ENCODE peak calls at places on chromosomes 2 and 18, in eight cellular contexts. One of them, this sample, is unnamed.

GRCh38 chr18:805008-805754 is 6.9 kb downstream of the YES1 start:
- DNase-seq in Right ventricle myocardium superior: no peak
- DNase-seq in MV-4-11: no peak
- DNase-seq in activated T-cell treated with anti-CD3 and anti-CD28 coated beads, Interleukin-2, amount 50 U/mL, for 24 hours: no peak
- DNase-seq in Ammon's horn: no peak
- DNase-seq in stimulated activated CD8-positive, alpha-beta memory T cell treated with anti-CD3 and anti-CD28 coated beads, Interleukin-15, amount 100 ng/mL, for 1 hour: no peak
- DNase-seq in activated CD4-positive, alpha-beta T cell treated with anti-CD3 and anti-CD28 coated beads, Interleukin-2, amount 50 U/mL, for 1 hour: no peak
- DNase-seq in bronchial epithelial cell: no peak
- DNase-seq in this sample: no peak

GRCh38 chr2:139790807-139791206 is 1010.6 kb upstream of the NXPH2 start:
- DNase-seq in stimulated activated CD8-positive, alpha-beta memory T cell treated with anti-CD3 and anti-CD28 coated beads, Interleukin-15, amount 100 ng/mL, for 1 hour: no peak
- DNase-seq in activated T-cell treated with anti-CD3 and anti-CD28 coated beads, Interleukin-2, amount 50 U/mL, for 24 hours: no peak
- DNase-seq in Right ventricle myocardium superior: no peak
- DNase-seq in Ammon's horn: peak
- DNase-seq in activated CD4-positive, alpha-beta T cell treated with anti-CD3 and anti-CD28 coated beads, Interleukin-2, amount 50 U/mL, for 1 hour: no peak
- DNase-seq in bronchial epithelial cell: peak
- DNase-seq in MV-4-11: peak
- DNase-seq in this sample: no peak

GRCh38 chr18:60022671-60023276 is 123.0 kb downstream of the PMAIP1 start:
- DNase-seq in stimulated activated CD8-positive, alpha-beta memory T cell treated with anti-CD3 and anti-CD28 coated beads, Interleukin-15, amount 100 ng/mL, for 1 hour: no peak
- DNase-seq in MV-4-11: peak
- DNase-seq in activated T-cell treated with anti-CD3 and anti-CD28 coated beads, Interleukin-2, amount 50 U/mL, for 24 hours: no peak
- DNase-seq in Ammon's horn: no peak
- DNase-seq in Right ventricle myocardium superior: no peak
- DNase-seq in bronchial epithelial cell: no peak
- DNase-seq in activated CD4-positive, alpha-beta T cell treated with anti-CD3 and anti-CD28 coated beads, Interleukin-2, amount 50 U/mL, for 1 hour: no peak
- DNase-seq in this sample: no peak

GRCh38 chr2:121081701-121082100 is 203.3 kb downstream of the TFCP2L1 start:
- DNase-seq in Right ventricle myocardium superior: no peak
- DNase-seq in MV-4-11: no peak
- DNase-seq in bronchial epithelial cell: no peak
- DNase-seq in Ammon's horn: no peak
- DNase-seq in activated T-cell treated with anti-CD3 and anti-CD28 coated beads, Interleukin-2, amount 50 U/mL, for 24 hours: no peak
- DNase-seq in activated CD4-positive, alpha-beta T cell treated with anti-CD3 and anti-CD28 coated beads, Interleukin-2, amount 50 U/mL, for 1 hour: no peak
- DNase-seq in stimulated activated CD8-positive, alpha-beta memory T cell treated with anti-CD3 and anti-CD28 coated beads, Interleukin-15, amount 100 ng/mL, for 1 hour: no peak
- DNase-seq in this sample: no peak

GRCh38 chr2:42923632-42924425 is 131.4 kb upstream of the HAAO start:
- DNase-seq in stimulated activated CD8-positive, alpha-beta memory T cell treated with anti-CD3 and anti-CD28 coated beads, Interleukin-15, amount 100 ng/mL, for 1 hour: no peak
- DNase-seq in Right ventricle myocardium superior: no peak
- DNase-seq in activated CD4-positive, alpha-beta T cell treated with anti-CD3 and anti-CD28 coated beads, Interleukin-2, amount 50 U/mL, for 1 hour: no peak
- DNase-seq in MV-4-11: no peak
- DNase-seq in bronchial epithelial cell: peak
- DNase-seq in Ammon's horn: no peak
- DNase-seq in activated T-cell treated with anti-CD3 and anti-CD28 coated beads, Interleukin-2, amount 50 U/mL, for 24 hours: no peak
- DNase-seq in this sample: no peak

GRCh38 chr2:221546505-221547225 is 25.4 kb downstream of the EPHA4 start:
- DNase-seq in MV-4-11: no peak
- DNase-seq in activated CD4-positive, alpha-beta T cell treated with anti-CD3 and anti-CD28 coated beads, Interleukin-2, amount 50 U/mL, for 1 hour: no peak
- DNase-seq in Right ventricle myocardium superior: no peak
- DNase-seq in bronchial epithelial cell: peak
- DNase-seq in activated T-cell treated with anti-CD3 and anti-CD28 coated beads, Interleukin-2, amount 50 U/mL, for 24 hours: no peak
- DNase-seq in Ammon's horn: no peak
- DNase-seq in stimulated activated CD8-positive, alpha-beta memory T cell treated with anti-CD3 and anti-CD28 coated beads, Interleukin-15, amount 100 ng/mL, for 1 hour: no peak
- DNase-seq in this sample: no peak

GRCh38 chr18:69205925-69206324 is 194.8 kb upstream of the DOK6 start:
- DNase-seq in activated CD4-positive, alpha-beta T cell treated with anti-CD3 and anti-CD28 coated beads, Interleukin-2, amount 50 U/mL, for 1 hour: no peak
- DNase-seq in Right ventricle myocardium superior: no peak
- DNase-seq in bronchial epithelial cell: no peak
- DNase-seq in Ammon's horn: no peak
- DNase-seq in activated T-cell treated with anti-CD3 and anti-CD28 coated beads, Interleukin-2, amount 50 U/mL, for 24 hours: no peak
- DNase-seq in MV-4-11: no peak
- DNase-seq in stimulated activated CD8-positive, alpha-beta memory T cell treated with anti-CD3 and anti-CD28 coated beads, Interleukin-15, amount 100 ng/mL, for 1 hour: no peak
- DNase-seq in this sample: no peak

GRCh38 chr2:238483656-238484055 is 56.9 kb downstream of the ASB1 start:
- DNase-seq in stimulated activated CD8-positive, alpha-beta memory T cell treated with anti-CD3 and anti-CD28 coated beads, Interleukin-15, amount 100 ng/mL, for 1 hour: no peak
- DNase-seq in Ammon's horn: no peak
- DNase-seq in MV-4-11: no peak
- DNase-seq in Right ventricle myocardium superior: no peak
- DNase-seq in activated CD4-positive, alpha-beta T cell treated with anti-CD3 and anti-CD28 coated beads, Interleukin-2, amount 50 U/mL, for 1 hour: no peak
- DNase-seq in activated T-cell treated with anti-CD3 and anti-CD28 coated beads, Interleukin-2, amount 50 U/mL, for 24 hours: no peak
- DNase-seq in bronchial epithelial cell: no peak
- DNase-seq in this sample: no peak

GRCh38 chr2:203972066-203972465 is 35.5 kb downstream of the ICOS start:
- DNase-seq in MV-4-11: no peak
- DNase-seq in Right ventricle myocardium superior: no peak
- DNase-seq in Ammon's horn: no peak
- DNase-seq in activated T-cell treated with anti-CD3 and anti-CD28 coated beads, Interleukin-2, amount 50 U/mL, for 24 hours: no peak
- DNase-seq in bronchial epithelial cell: no peak
- DNase-seq in activated CD4-positive, alpha-beta T cell treated with anti-CD3 and anti-CD28 coated beads, Interleukin-2, amount 50 U/mL, for 1 hour: no peak
- DNase-seq in stimulated activated CD8-positive, alpha-beta memory T cell treated with anti-CD3 and anti-CD28 coated beads, Interleukin-15, amount 100 ng/mL, for 1 hour: no peak
- DNase-seq in this sample: no peak

GRCh38 chr2:28263690-28264089 is 129.0 kb upstream of the FOSL2 start:
- DNase-seq in MV-4-11: no peak
- DNase-seq in activated T-cell treated with anti-CD3 and anti-CD28 coated beads, Interleukin-2, amount 50 U/mL, for 24 hours: no peak
- DNase-seq in stimulated activated CD8-positive, alpha-beta memory T cell treated with anti-CD3 and anti-CD28 coated beads, Interleukin-15, amount 100 ng/mL, for 1 hour: no peak
- DNase-seq in bronchial epithelial cell: no peak
- DNase-seq in activated CD4-positive, alpha-beta T cell treated with anti-CD3 and anti-CD28 coated beads, Interleukin-2, amount 50 U/mL, for 1 hour: no peak
- DNase-seq in Right ventricle myocardium superior: no peak
- DNase-seq in Ammon's horn: no peak
- DNase-seq in this sample: no peak

GRCh38 chr2:12533337-12533736 is 183.4 kb upstream of the TRIB2 start:
- DNase-seq in activated T-cell treated with anti-CD3 and anti-CD28 coated beads, Interleukin-2, amount 50 U/mL, for 24 hours: no peak
- DNase-seq in Ammon's horn: no peak
- DNase-seq in stimulated activated CD8-positive, alpha-beta memory T cell treated with anti-CD3 and anti-CD28 coated beads, Interleukin-15, amount 100 ng/mL, for 1 hour: no peak
- DNase-seq in activated CD4-positive, alpha-beta T cell treated with anti-CD3 and anti-CD28 coated beads, Interleukin-2, amount 50 U/mL, for 1 hour: no peak
- DNase-seq in MV-4-11: no peak
- DNase-seq in bronchial epithelial cell: peak
- DNase-seq in Right ventricle myocardium superior: no peak
- DNase-seq in this sample: no peak

GRCh38 chr2:21451418-21451817 is 327.6 kb downstream of the TDRD15 start:
- DNase-seq in bronchial epithelial cell: peak
- DNase-seq in activated CD4-positive, alpha-beta T cell treated with anti-CD3 and anti-CD28 coated beads, Interleukin-2, amount 50 U/mL, for 1 hour: no peak
- DNase-seq in Right ventricle myocardium superior: no peak
- DNase-seq in activated T-cell treated with anti-CD3 and anti-CD28 coated beads, Interleukin-2, amount 50 U/mL, for 24 hours: no peak
- DNase-seq in stimulated activated CD8-positive, alpha-beta memory T cell treated with anti-CD3 and anti-CD28 coated beads, Interleukin-15, amount 100 ng/mL, for 1 hour: no peak
- DNase-seq in Ammon's horn: no peak
- DNase-seq in MV-4-11: no peak
- DNase-seq in this sample: no peak

GRCh38 chr2:162838141-162838500 is 446 bp downstream of the KCNH7 start:
- DNase-seq in activated T-cell treated with anti-CD3 and anti-CD28 coated beads, Interleukin-2, amount 50 U/mL, for 24 hours: no peak
- DNase-seq in bronchial epithelial cell: no peak
- DNase-seq in activated CD4-positive, alpha-beta T cell treated with anti-CD3 and anti-CD28 coated beads, Interleukin-2, amount 50 U/mL, for 1 hour: no peak
- DNase-seq in stimulated activated CD8-positive, alpha-beta memory T cell treated with anti-CD3 and anti-CD28 coated beads, Interleukin-15, amount 100 ng/mL, for 1 hour: no peak
- DNase-seq in Ammon's horn: peak
- DNase-seq in MV-4-11: no peak
- DNase-seq in Right ventricle myocardium superior: no peak
- DNase-seq in this sample: no peak

GRCh38 chr2:120275617-120276400 is 23.2 kb downstream of the RALB start:
- DNase-seq in bronchial epithelial cell: no peak
- DNase-seq in stimulated activated CD8-positive, alpha-beta memory T cell treated with anti-CD3 and anti-CD28 coated beads, Interleukin-15, amount 100 ng/mL, for 1 hour: no peak
- DNase-seq in activated T-cell treated with anti-CD3 and anti-CD28 coated beads, Interleukin-2, amount 50 U/mL, for 24 hours: no peak
- DNase-seq in Right ventricle myocardium superior: no peak
- DNase-seq in activated CD4-positive, alpha-beta T cell treated with anti-CD3 and anti-CD28 coated beads, Interleukin-2, amount 50 U/mL, for 1 hour: no peak
- DNase-seq in MV-4-11: no peak
- DNase-seq in Ammon's horn: no peak
- DNase-seq in this sample: no peak

GRCh38 chr2:8459474-8459873 is 222.4 kb upstream of the ID2 start:
- DNase-seq in Ammon's horn: no peak
- DNase-seq in activated CD4-positive, alpha-beta T cell treated with anti-CD3 and anti-CD28 coated beads, Interleukin-2, amount 50 U/mL, for 1 hour: no peak
- DNase-seq in stimulated activated CD8-positive, alpha-beta memory T cell treated with anti-CD3 and anti-CD28 coated beads, Interleukin-15, amount 100 ng/mL, for 1 hour: no peak
- DNase-seq in Right ventricle myocardium superior: no peak
- DNase-seq in activated T-cell treated with anti-CD3 and anti-CD28 coated beads, Interleukin-2, amount 50 U/mL, for 24 hours: no peak
- DNase-seq in MV-4-11: no peak
- DNase-seq in bronchial epithelial cell: no peak
- DNase-seq in this sample: no peak

GRCh38 chr2:178449700-178450573 is 1.0 kb downstream of the PRKRA start:
- DNase-seq in activated CD4-positive, alpha-beta T cell treated with anti-CD3 and anti-CD28 coated beads, Interleukin-2, amount 50 U/mL, for 1 hour: no peak
- DNase-seq in Right ventricle myocardium superior: no peak
- DNase-seq in Ammon's horn: peak
- DNase-seq in activated T-cell treated with anti-CD3 and anti-CD28 coated beads, Interleukin-2, amount 50 U/mL, for 24 hours: no peak
- DNase-seq in stimulated activated CD8-positive, alpha-beta memory T cell treated with anti-CD3 and anti-CD28 coated beads, Interleukin-15, amount 100 ng/mL, for 1 hour: no peak
- DNase-seq in bronchial epithelial cell: no peak
- DNase-seq in MV-4-11: peak
- DNase-seq in this sample: no peak

GRCh38 chr2:240780023-240780831 is 39.8 kb downstream of the KIF1A start:
- DNase-seq in MV-4-11: no peak
- DNase-seq in bronchial epithelial cell: no peak
- DNase-seq in Right ventricle myocardium superior: peak
- DNase-seq in activated T-cell treated with anti-CD3 and anti-CD28 coated beads, Interleukin-2, amount 50 U/mL, for 24 hours: no peak
- DNase-seq in stimulated activated CD8-positive, alpha-beta memory T cell treated with anti-CD3 and anti-CD28 coated beads, Interleukin-15, amount 100 ng/mL, for 1 hour: no peak
- DNase-seq in Ammon's horn: peak
- DNase-seq in activated CD4-positive, alpha-beta T cell treated with anti-CD3 and anti-CD28 coated beads, Interleukin-2, amount 50 U/mL, for 1 hour: no peak
- DNase-seq in this sample: no peak

GRCh38 chr2:150812664-150813408 is 325.4 kb upstream of the RND3 start:
- DNase-seq in bronchial epithelial cell: no peak
- DNase-seq in activated CD4-positive, alpha-beta T cell treated with anti-CD3 and anti-CD28 coated beads, Interleukin-2, amount 50 U/mL, for 1 hour: no peak
- DNase-seq in Right ventricle myocardium superior: no peak
- DNase-seq in MV-4-11: no peak
- DNase-seq in activated T-cell treated with anti-CD3 and anti-CD28 coated beads, Interleukin-2, amount 50 U/mL, for 24 hours: no peak
- DNase-seq in stimulated activated CD8-positive, alpha-beta memory T cell treated with anti-CD3 and anti-CD28 coated beads, Interleukin-15, amount 100 ng/mL, for 1 hour: no peak
- DNase-seq in Ammon's horn: no peak
- DNase-seq in this sample: no peak

GRCh38 chr2:189901664-189902063 is 117.4 kb downstream of the PMS1 start:
- DNase-seq in MV-4-11: no peak
- DNase-seq in bronchial epithelial cell: no peak
- DNase-seq in Right ventricle myocardium superior: no peak
- DNase-seq in stimulated activated CD8-positive, alpha-beta memory T cell treated with anti-CD3 and anti-CD28 coated beads, Interleukin-15, amount 100 ng/mL, for 1 hour: no peak
- DNase-seq in Ammon's horn: no peak
- DNase-seq in activated CD4-positive, alpha-beta T cell treated with anti-CD3 and anti-CD28 coated beads, Interleukin-2, amount 50 U/mL, for 1 hour: no peak
- DNase-seq in activated T-cell treated with anti-CD3 and anti-CD28 coated beads, Interleukin-2, amount 50 U/mL, for 24 hours: no peak
- DNase-seq in this sample: no peak

GRCh38 chr18:42409005-42409404 is 454.0 kb downstream of the PIK3C3 start:
- DNase-seq in stimulated activated CD8-positive, alpha-beta memory T cell treated with anti-CD3 and anti-CD28 coated beads, Interleukin-15, amount 100 ng/mL, for 1 hour: no peak
- DNase-seq in Ammon's horn: no peak
- DNase-seq in bronchial epithelial cell: no peak
- DNase-seq in MV-4-11: no peak
- DNase-seq in activated CD4-positive, alpha-beta T cell treated with anti-CD3 and anti-CD28 coated beads, Interleukin-2, amount 50 U/mL, for 1 hour: no peak
- DNase-seq in Right ventricle myocardium superior: no peak
- DNase-seq in activated T-cell treated with anti-CD3 and anti-CD28 coated beads, Interleukin-2, amount 50 U/mL, for 24 hours: no peak
- DNase-seq in this sample: no peak

GRCh38 chr2:180222642-180223041 is 215.5 kb upstream of the CWC22 start:
- DNase-seq in MV-4-11: peak
- DNase-seq in Right ventricle myocardium superior: no peak
- DNase-seq in activated CD4-positive, alpha-beta T cell treated with anti-CD3 and anti-CD28 coated beads, Interleukin-2, amount 50 U/mL, for 1 hour: no peak
- DNase-seq in activated T-cell treated with anti-CD3 and anti-CD28 coated beads, Interleukin-2, amount 50 U/mL, for 24 hours: no peak
- DNase-seq in stimulated activated CD8-positive, alpha-beta memory T cell treated with anti-CD3 and anti-CD28 coated beads, Interleukin-15, amount 100 ng/mL, for 1 hour: no peak
- DNase-seq in bronchial epithelial cell: peak
- DNase-seq in Ammon's horn: peak
- DNase-seq in this sample: peak

GRCh38 chr2:241156997-241157441 is 6.8 kb downstream of the PPP1R7 start:
- DNase-seq in activated CD4-positive, alpha-beta T cell treated with anti-CD3 and anti-CD28 coated beads, Interleukin-2, amount 50 U/mL, for 1 hour: no peak
- DNase-seq in Ammon's horn: peak
- DNase-seq in activated T-cell treated with anti-CD3 and anti-CD28 coated beads, Interleukin-2, amount 50 U/mL, for 24 hours: no peak
- DNase-seq in stimulated activated CD8-positive, alpha-beta memory T cell treated with anti-CD3 and anti-CD28 coated beads, Interleukin-15, amount 100 ng/mL, for 1 hour: no peak
- DNase-seq in Right ventricle myocardium superior: no peak
- DNase-seq in bronchial epithelial cell: no peak
- DNase-seq in MV-4-11: peak
- DNase-seq in this sample: no peak

GRCh38 chr2:9163306-9164111 is 43.1 kb upstream of the ASAP2 start:
- DNase-seq in activated CD4-positive, alpha-beta T cell treated with anti-CD3 and anti-CD28 coated beads, Interleukin-2, amount 50 U/mL, for 1 hour: no peak
- DNase-seq in activated T-cell treated with anti-CD3 and anti-CD28 coated beads, Interleukin-2, amount 50 U/mL, for 24 hours: no peak
- DNase-seq in Right ventricle myocardium superior: no peak
- DNase-seq in Ammon's horn: no peak
- DNase-seq in bronchial epithelial cell: peak
- DNase-seq in stimulated activated CD8-positive, alpha-beta memory T cell treated with anti-CD3 and anti-CD28 coated beads, Interleukin-15, amount 100 ng/mL, for 1 hour: no peak
- DNase-seq in MV-4-11: no peak
- DNase-seq in this sample: no peak

GRCh38 chr2:128410758-128411215 is 92.1 kb upstream of the HS6ST1 start:
- DNase-seq in Ammon's horn: no peak
- DNase-seq in Right ventricle myocardium superior: no peak
- DNase-seq in bronchial epithelial cell: no peak
- DNase-seq in MV-4-11: no peak
- DNase-seq in activated T-cell treated with anti-CD3 and anti-CD28 coated beads, Interleukin-2, amount 50 U/mL, for 24 hours: no peak
- DNase-seq in activated CD4-positive, alpha-beta T cell treated with anti-CD3 and anti-CD28 coated beads, Interleukin-2, amount 50 U/mL, for 1 hour: no peak
- DNase-seq in stimulated activated CD8-positive, alpha-beta memory T cell treated with anti-CD3 and anti-CD28 coated beads, Interleukin-15, amount 100 ng/mL, for 1 hour: no peak
- DNase-seq in this sample: no peak

GRCh38 chr18:74040459-74041332 is 106.9 kb downstream of the FBXO15 start:
- DNase-seq in MV-4-11: peak
- DNase-seq in stimulated activated CD8-positive, alpha-beta memory T cell treated with anti-CD3 and anti-CD28 coated beads, Interleukin-15, amount 100 ng/mL, for 1 hour: peak
- DNase-seq in activated CD4-positive, alpha-beta T cell treated with anti-CD3 and anti-CD28 coated beads, Interleukin-2, amount 50 U/mL, for 1 hour: peak
- DNase-seq in activated T-cell treated with anti-CD3 and anti-CD28 coated beads, Interleukin-2, amount 50 U/mL, for 24 hours: peak
- DNase-seq in Right ventricle myocardium superior: peak
- DNase-seq in bronchial epithelial cell: no peak
- DNase-seq in Ammon's horn: no peak
- DNase-seq in this sample: no peak

GRCh38 chr2:113848758-113849460 is 41.0 kb upstream of the ACTR3 start:
- DNase-seq in bronchial epithelial cell: peak
- DNase-seq in activated T-cell treated with anti-CD3 and anti-CD28 coated beads, Interleukin-2, amount 50 U/mL, for 24 hours: peak
- DNase-seq in Ammon's horn: no peak
- DNase-seq in stimulated activated CD8-positive, alpha-beta memory T cell treated with anti-CD3 and anti-CD28 coated beads, Interleukin-15, amount 100 ng/mL, for 1 hour: no peak
- DNase-seq in activated CD4-positive, alpha-beta T cell treated with anti-CD3 and anti-CD28 coated beads, Interleukin-2, amount 50 U/mL, for 1 hour: no peak
- DNase-seq in MV-4-11: no peak
- DNase-seq in Right ventricle myocardium superior: no peak
- DNase-seq in this sample: no peak

GRCh38 chr18:7273301-7273911 is 42.5 kb downstream of the LRRC30 start:
- DNase-seq in activated CD4-positive, alpha-beta T cell treated with anti-CD3 and anti-CD28 coated beads, Interleukin-2, amount 50 U/mL, for 1 hour: no peak
- DNase-seq in Ammon's horn: peak
- DNase-seq in activated T-cell treated with anti-CD3 and anti-CD28 coated beads, Interleukin-2, amount 50 U/mL, for 24 hours: no peak
- DNase-seq in bronchial epithelial cell: peak
- DNase-seq in MV-4-11: peak
- DNase-seq in stimulated activated CD8-positive, alpha-beta memory T cell treated with anti-CD3 and anti-CD28 coated beads, Interleukin-15, amount 100 ng/mL, for 1 hour: no peak
- DNase-seq in Right ventricle myocardium superior: peak
- DNase-seq in this sample: no peak

GRCh38 chr18:36780748-36781147 is 48.1 kb downstream of the TPGS2 start:
- DNase-seq in bronchial epithelial cell: peak
- DNase-seq in activated CD4-positive, alpha-beta T cell treated with anti-CD3 and anti-CD28 coated beads, Interleukin-2, amount 50 U/mL, for 1 hour: no peak
- DNase-seq in Ammon's horn: no peak
- DNase-seq in stimulated activated CD8-positive, alpha-beta memory T cell treated with anti-CD3 and anti-CD28 coated beads, Interleukin-15, amount 100 ng/mL, for 1 hour: no peak
- DNase-seq in activated T-cell treated with anti-CD3 and anti-CD28 coated beads, Interleukin-2, amount 50 U/mL, for 24 hours: no peak
- DNase-seq in MV-4-11: no peak
- DNase-seq in Right ventricle myocardium superior: no peak
- DNase-seq in this sample: no peak

GRCh38 chr2:199303814-199304213 is 153.9 kb downstream of the SATB2 start:
- DNase-seq in stimulated activated CD8-positive, alpha-beta memory T cell treated with anti-CD3 and anti-CD28 coated beads, Interleukin-15, amount 100 ng/mL, for 1 hour: no peak
- DNase-seq in activated CD4-positive, alpha-beta T cell treated with anti-CD3 and anti-CD28 coated beads, Interleukin-2, amount 50 U/mL, for 1 hour: no peak
- DNase-seq in activated T-cell treated with anti-CD3 and anti-CD28 coated beads, Interleukin-2, amount 50 U/mL, for 24 hours: no peak
- DNase-seq in Ammon's horn: peak
- DNase-seq in Right ventricle myocardium superior: no peak
- DNase-seq in bronchial epithelial cell: peak
- DNase-seq in MV-4-11: no peak
- DNase-seq in this sample: peak

GRCh38 chr18:22828171-22828570 is 105.0 kb upstream of the RBBP8 start:
- DNase-seq in activated CD4-positive, alpha-beta T cell treated with anti-CD3 and anti-CD28 coated beads, Interleukin-2, amount 50 U/mL, for 1 hour: no peak
- DNase-seq in stimulated activated CD8-positive, alpha-beta memory T cell treated with anti-CD3 and anti-CD28 coated beads, Interleukin-15, amount 100 ng/mL, for 1 hour: no peak
- DNase-seq in Right ventricle myocardium superior: no peak
- DNase-seq in activated T-cell treated with anti-CD3 and anti-CD28 coated beads, Interleukin-2, amount 50 U/mL, for 24 hours: no peak
- DNase-seq in MV-4-11: no peak
- DNase-seq in bronchial epithelial cell: peak
- DNase-seq in Ammon's horn: no peak
- DNase-seq in this sample: no peak

GRCh38 chr2:66929632-66930385 is 467.3 kb upstream of the ETAA1 start:
- DNase-seq in bronchial epithelial cell: peak
- DNase-seq in stimulated activated CD8-positive, alpha-beta memory T cell treated with anti-CD3 and anti-CD28 coated beads, Interleukin-15, amount 100 ng/mL, for 1 hour: no peak
- DNase-seq in MV-4-11: no peak
- DNase-seq in activated T-cell treated with anti-CD3 and anti-CD28 coated beads, Interleukin-2, amount 50 U/mL, for 24 hours: no peak
- DNase-seq in Right ventricle myocardium superior: peak
- DNase-seq in Ammon's horn: no peak
- DNase-seq in activated CD4-positive, alpha-beta T cell treated with anti-CD3 and anti-CD28 coated beads, Interleukin-2, amount 50 U/mL, for 1 hour: no peak
- DNase-seq in this sample: peak

GRCh38 chr2:144925886-144926285 is 406.0 kb upstream of the ZEB2 start:
- DNase-seq in bronchial epithelial cell: no peak
- DNase-seq in Ammon's horn: no peak
- DNase-seq in MV-4-11: no peak
- DNase-seq in activated T-cell treated with anti-CD3 and anti-CD28 coated beads, Interleukin-2, amount 50 U/mL, for 24 hours: no peak
- DNase-seq in activated CD4-positive, alpha-beta T cell treated with anti-CD3 and anti-CD28 coated beads, Interleukin-2, amount 50 U/mL, for 1 hour: no peak
- DNase-seq in Right ventricle myocardium superior: no peak
- DNase-seq in stimulated activated CD8-positive, alpha-beta memory T cell treated with anti-CD3 and anti-CD28 coated beads, Interleukin-15, amount 100 ng/mL, for 1 hour: no peak
- DNase-seq in this sample: no peak

GRCh38 chr18:8839285-8839684 is 133.9 kb downstream of the MTCL1 start:
- DNase-seq in activated CD4-positive, alpha-beta T cell treated with anti-CD3 and anti-CD28 coated beads, Interleukin-2, amount 50 U/mL, for 1 hour: no peak
- DNase-seq in bronchial epithelial cell: no peak
- DNase-seq in activated T-cell treated with anti-CD3 and anti-CD28 coated beads, Interleukin-2, amount 50 U/mL, for 24 hours: no peak
- DNase-seq in stimulated activated CD8-positive, alpha-beta memory T cell treated with anti-CD3 and anti-CD28 coated beads, Interleukin-15, amount 100 ng/mL, for 1 hour: no peak
- DNase-seq in Ammon's horn: peak
- DNase-seq in MV-4-11: no peak
- DNase-seq in Right ventricle myocardium superior: peak
- DNase-seq in this sample: no peak

GRCh38 chr18:37355772-37356171 is 209.8 kb downstream of the CELF4 start:
- DNase-seq in bronchial epithelial cell: no peak
- DNase-seq in activated T-cell treated with anti-CD3 and anti-CD28 coated beads, Interleukin-2, amount 50 U/mL, for 24 hours: no peak
- DNase-seq in Ammon's horn: no peak
- DNase-seq in MV-4-11: no peak
- DNase-seq in stimulated activated CD8-positive, alpha-beta memory T cell treated with anti-CD3 and anti-CD28 coated beads, Interleukin-15, amount 100 ng/mL, for 1 hour: no peak
- DNase-seq in Right ventricle myocardium superior: no peak
- DNase-seq in activated CD4-positive, alpha-beta T cell treated with anti-CD3 and anti-CD28 coated beads, Interleukin-2, amount 50 U/mL, for 1 hour: no peak
- DNase-seq in this sample: no peak